ENCODE peak calls at places on chromosomes 1 and 21, in seven cellular contexts. E is body of pancreas, F is GM06990, J is mesothelial cell of epicardium, I is ovary, T is heart left ventricle, X is HFF-Myc. M is an unnamed sample.

GRCh38 chr1:160675641-160676410 is 29.0 kb upstream of the SLAMF1 start:
- DNase-seq in E (peak; percentile 72), F (peak; percentile 52), J (no peak), I (peak; percentile 78), T (peak; percentile 70), X (peak; percentile 4), M (no peak)

GRCh38 chr1:2350911-2351655 is 40.3 kb downstream of the MORN1 start:
- DNase-seq in E (no peak), F (no peak), J (peak; percentile 16), I (peak; percentile 28), T (no peak), X (no peak), M (no peak)

GRCh38 chr1:202623075-202623474 is 87.2 kb downstream of the SYT2 start:
- DNase-seq in E (no peak), F (no peak), J (no peak), I (peak; percentile 71), T (peak; percentile 38), X (no peak), M (no peak)

GRCh38 chr1:234778215-234779159 is 168.5 kb upstream of the IRF2BP2 start:
- DNase-seq in E (no peak), F (no peak), J (no peak), I (peak; percentile 50), T (peak; percentile 46), X (no peak), M (no peak)

GRCh38 chr21:14877581-14878228 is 187.1 kb downstream of the NRIP1 start:
- DNase-seq in E (no peak), F (peak; percentile 39), J (no peak), I (no peak), T (no peak), X (no peak), M (no peak)

GRCh38 chr21:45570826-45571601 is 28.8 kb upstream of the SLC19A1 start:
- DNase-seq in E (no peak), F (no peak), J (no peak), I (peak; percentile 75), T (no peak), X (no peak), M (no peak)

GRCh38 chr1:119361205-119361604 is 7.4 kb upstream of the HAO2 start:
- DNase-seq in E (no peak), F (no peak), J (no peak), I (no peak), T (no peak), X (no peak), M (no peak)

GRCh38 chr1:165860065-165860464 is 32.7 kb downstream of the UCK2 start:
- DNase-seq in E (no peak), F (no peak), J (no peak), I (no peak), T (no peak), X (no peak), M (no peak)

GRCh38 chr1:182032251-182032650 is 29.3 kb downstream of the ZNF648 start:
- DNase-seq in E (no peak), F (no peak), J (no peak), I (no peak), T (no peak), X (no peak), M (no peak)

GRCh38 chr1:27508139-27508665 is 18.2 kb upstream of the WASF2 start:
- DNase-seq in E (no peak), F (no peak), J (no peak), I (no peak), T (no peak), X (no peak), M (no peak)
- TF ChIP-seq CTCF in E (no peak), F (peak; percentile 22), J (no peak), I (no peak), T (no peak), X (peak; percentile 9), M (no peak)

GRCh38 chr1:114757455-114758250 is at the start of gene CSDE1:
- DNase-seq in E (peak; percentile 98), F (peak; percentile 96), J (peak; percentile 94), I (peak; percentile 98), T (peak; percentile 98), X (peak; percentile 99), M (peak; percentile 90)
- TF ChIP-seq CTCF in E (peak; percentile 48), F (peak; percentile 42), J (no peak), I (no peak), T (peak; percentile 59), X (peak; percentile 58), M (no peak)

GRCh38 chr1:56029329-56030003 is 549.9 kb downstream of the PLPP3 start:
- DNase-seq in E (peak; percentile 10), F (peak; percentile 15), J (no peak), I (no peak), T (no peak), X (no peak), M (no peak)
- TF ChIP-seq CTCF in E (peak; percentile 39), F (no peak), J (no peak), I (no peak), T (no peak), X (peak; percentile 2), M (no peak)

DNA sequence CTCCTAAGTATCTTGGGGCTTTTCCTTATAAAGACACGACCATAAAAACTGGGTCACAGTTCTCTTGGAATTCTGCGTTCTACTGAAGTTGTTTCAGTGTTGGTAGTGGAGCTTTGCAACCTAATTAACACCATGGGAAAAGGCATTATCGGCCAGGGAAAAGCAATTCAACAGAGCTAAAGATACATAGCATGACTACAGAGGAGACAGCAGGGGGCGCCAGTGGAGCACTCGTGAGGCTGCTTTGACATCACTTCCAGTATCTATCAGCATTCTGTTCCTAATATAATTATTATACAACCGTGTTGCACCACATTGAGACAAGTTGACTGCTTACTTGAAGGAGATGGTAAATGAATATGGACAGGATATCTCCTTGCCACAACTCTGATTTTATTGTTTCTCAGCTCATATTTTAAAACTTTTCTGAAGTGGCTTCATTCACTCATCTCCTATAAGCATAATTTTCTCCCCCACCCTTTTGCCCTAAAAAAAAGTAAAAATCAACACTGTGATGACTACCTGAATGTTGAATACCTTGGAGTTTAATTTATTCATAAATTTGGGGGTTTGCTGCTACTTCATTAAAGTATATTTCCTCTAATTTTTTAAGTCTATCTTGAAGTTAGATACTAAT is 39.4 kb downstream of the ZP4 start:
- DNase-seq in E (peak; percentile 65), F (no peak), J (peak; percentile 32), I (no peak), T (no peak), X (no peak), M (no peak)
- TF ChIP-seq CTCF in E (peak; percentile 50), F (peak; percentile 51), J (peak; percentile 50), I (no peak), T (peak; percentile 34), X (peak; percentile 21), M (no peak)

GRCh38 chr1:55190092-55190491 is 25.1 kb downstream of the USP24 start:
- DNase-seq in E (no peak), F (no peak), J (no peak), I (no peak), T (no peak), X (no peak), M (no peak)

GRCh38 chr1:55192093-55192492 is 23.1 kb downstream of the USP24 start:
- DNase-seq in E (no peak), F (no peak), J (no peak), I (no peak), T (no peak), X (no peak), M (no peak)

GRCh38 chr1:55185832-55186231 is 29.3 kb downstream of the USP24 start:
- DNase-seq in E (no peak), F (no peak), J (no peak), I (no peak), T (no peak), X (no peak), M (no peak)

GRCh38 chr1:55184859-55185258 is 30.3 kb downstream of the USP24 start:
- DNase-seq in E (no peak), F (no peak), J (no peak), I (no peak), T (no peak), X (no peak), M (no peak)

DNA sequence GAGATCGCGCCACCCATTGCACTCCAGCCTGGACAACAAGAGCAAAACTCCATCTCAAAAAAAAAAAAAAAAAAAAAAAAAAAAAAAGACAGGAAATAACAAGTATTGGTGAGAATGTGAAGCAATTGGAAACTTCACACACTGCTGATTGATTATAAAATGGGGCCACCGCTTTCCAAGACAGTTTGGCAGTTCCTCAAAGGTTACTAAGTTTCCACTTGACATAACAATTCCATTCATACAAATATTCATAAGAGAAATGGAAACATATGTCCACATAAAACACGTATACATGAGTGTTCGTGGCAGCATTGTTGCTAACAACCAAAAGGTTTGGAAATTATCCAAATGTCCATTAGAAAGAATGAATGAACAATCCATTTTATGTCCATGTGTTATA is 26.3 kb downstream of the USP24 start:
- DNase-seq in E (no peak), F (no peak), J (no peak), I (no peak), T (no peak), X (no peak), M (no peak)
- TF ChIP-seq CTCF in E (no peak), F (no peak), J (no peak), I (no peak), T (no peak), X (no peak), M (no peak)

DNA sequence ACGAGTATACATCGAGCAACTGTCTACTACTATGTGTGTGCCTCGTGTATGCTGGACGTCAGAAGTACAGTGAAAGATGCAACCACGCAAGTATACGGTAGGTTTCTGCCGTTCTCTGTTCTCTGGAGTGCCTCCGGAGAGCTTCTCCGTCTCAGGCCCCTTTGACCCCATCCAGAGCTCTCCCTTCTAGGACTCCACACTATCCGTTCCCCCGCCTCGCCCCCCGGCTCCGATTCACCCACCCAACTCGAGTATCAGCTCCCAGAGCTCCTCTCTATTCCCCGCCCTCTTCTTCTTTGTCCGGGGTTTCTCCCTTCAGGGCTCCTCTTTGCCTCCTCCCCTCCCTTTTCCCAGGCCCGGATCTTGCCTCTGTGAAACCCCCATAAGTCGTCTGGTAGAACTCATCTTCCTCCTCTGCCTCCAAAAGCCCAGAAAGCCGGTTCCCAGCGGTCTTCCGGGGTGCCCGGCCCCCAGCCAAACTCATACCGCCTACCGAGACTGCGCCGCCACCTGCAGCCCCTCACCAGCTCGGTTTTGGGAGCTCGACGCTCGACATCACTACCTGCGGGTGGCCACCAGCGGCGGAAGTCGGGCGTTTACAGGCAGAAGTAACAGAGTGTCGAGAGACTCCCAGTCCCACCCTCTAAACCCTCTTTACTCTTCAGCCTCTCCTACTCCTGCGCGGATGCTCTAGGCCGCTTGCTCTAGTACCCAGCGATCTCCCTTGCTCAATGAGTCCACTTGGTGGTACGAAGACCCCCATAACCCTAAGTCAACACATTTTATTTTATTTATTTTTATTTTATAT is at the start of gene VPS72:
- DNase-seq in E (peak; percentile 88), F (peak; percentile 88), J (peak; percentile 74), I (peak; percentile 85), T (peak; percentile 88), X (peak; percentile 77), M (peak; percentile 65)
- TF ChIP-seq CTCF in E (peak; percentile 47), F (no peak), J (no peak), I (peak; percentile 63), T (no peak), X (no peak), M (no peak)

DNA sequence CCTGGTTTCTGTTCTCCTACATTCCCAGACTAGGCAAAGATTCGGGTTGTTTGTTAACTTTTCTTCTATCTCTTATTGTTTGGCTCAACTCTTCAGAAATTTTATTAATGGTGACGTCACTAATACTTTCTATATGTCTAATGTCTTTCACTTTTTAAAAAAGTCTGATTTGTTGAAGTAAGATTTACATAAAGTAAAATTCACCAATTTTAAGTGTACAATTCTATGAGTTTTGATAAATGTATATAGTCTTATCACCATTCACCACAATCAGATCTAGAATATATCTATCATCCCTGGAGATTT is 27.8 kb downstream of the EXTL2 start:
- DNase-seq in E (no peak), F (no peak), J (no peak), I (no peak), T (no peak), X (no peak), M (no peak)
- TF ChIP-seq CTCF in E (no peak), F (no peak), J (no peak), I (no peak), T (no peak), X (no peak), M (no peak)

M was measured in omental fat pad.